ENCODE peak calls at places on chromosome 4, in nine cellular contexts. One of them, this sample, is unnamed.

GRCh38 chr4:105548483-105548882 is 3.9 kb upstream of the ARHGEF38 start:
- DNase-seq in OCI-LY7: no peak
- DNase-seq in HT-29: no peak
- DNase-seq in SW480: peak
- DNase-seq in neural crest cell: no peak
- DNase-seq in NCI-H146: no peak
- DNase-seq in stimulated activated CD4-positive, alpha-beta T cell treated with anti-CD3 and anti-CD28 coated beads, Interleukin-15, amount 100 ng/mL, for 1 hour: no peak
- DNase-seq in GM12892: no peak
- DNase-seq in stimulated activated CD8-positive, alpha-beta memory T cell treated with anti-CD3 and anti-CD28 coated beads, Interleukin-7, amount 100 ng/mL, for 4 hours: no peak
- DNase-seq in this sample: no peak

GRCh38 chr4:107977966-107978705 is 11.6 kb upstream of the HADH start:
- DNase-seq in NCI-H146: no peak
- DNase-seq in stimulated activated CD4-positive, alpha-beta T cell treated with anti-CD3 and anti-CD28 coated beads, Interleukin-15, amount 100 ng/mL, for 1 hour: no peak
- DNase-seq in HT-29: no peak
- DNase-seq in stimulated activated CD8-positive, alpha-beta memory T cell treated with anti-CD3 and anti-CD28 coated beads, Interleukin-7, amount 100 ng/mL, for 4 hours: no peak
- DNase-seq in OCI-LY7: no peak
- DNase-seq in neural crest cell: no peak
- DNase-seq in SW480: no peak
- DNase-seq in GM12892: no peak
- DNase-seq in this sample: no peak

GRCh38 chr4:109803924-109804571 is 2.2 kb upstream of the CFI start:
- DNase-seq in OCI-LY7: peak
- DNase-seq in stimulated activated CD4-positive, alpha-beta T cell treated with anti-CD3 and anti-CD28 coated beads, Interleukin-15, amount 100 ng/mL, for 1 hour: no peak
- DNase-seq in stimulated activated CD8-positive, alpha-beta memory T cell treated with anti-CD3 and anti-CD28 coated beads, Interleukin-7, amount 100 ng/mL, for 4 hours: no peak
- DNase-seq in GM12892: no peak
- DNase-seq in HT-29: peak
- DNase-seq in SW480: peak
- DNase-seq in neural crest cell: no peak
- DNase-seq in NCI-H146: peak
- DNase-seq in this sample: peak

GRCh38 chr4:17528526-17529165 is 13.7 kb downstream of the CLRN2 start:
- DNase-seq in neural crest cell: no peak
- DNase-seq in stimulated activated CD4-positive, alpha-beta T cell treated with anti-CD3 and anti-CD28 coated beads, Interleukin-15, amount 100 ng/mL, for 1 hour: no peak
- DNase-seq in GM12892: no peak
- DNase-seq in stimulated activated CD8-positive, alpha-beta memory T cell treated with anti-CD3 and anti-CD28 coated beads, Interleukin-7, amount 100 ng/mL, for 4 hours: no peak
- DNase-seq in SW480: no peak
- DNase-seq in OCI-LY7: no peak
- DNase-seq in NCI-H146: no peak
- DNase-seq in HT-29: no peak
- DNase-seq in this sample: no peak

GRCh38 chr4:101114936-101115372 is 232.4 kb downstream of the PPP3CA start:
- DNase-seq in stimulated activated CD4-positive, alpha-beta T cell treated with anti-CD3 and anti-CD28 coated beads, Interleukin-15, amount 100 ng/mL, for 1 hour: no peak
- DNase-seq in GM12892: no peak
- DNase-seq in HT-29: peak
- DNase-seq in SW480: peak
- DNase-seq in OCI-LY7: no peak
- DNase-seq in neural crest cell: peak
- DNase-seq in stimulated activated CD8-positive, alpha-beta memory T cell treated with anti-CD3 and anti-CD28 coated beads, Interleukin-7, amount 100 ng/mL, for 4 hours: no peak
- DNase-seq in NCI-H146: no peak
- DNase-seq in this sample: no peak

GRCh38 chr4:87274803-87275202 is 47.9 kb downstream of the HSD17B13 start:
- DNase-seq in OCI-LY7: no peak
- DNase-seq in stimulated activated CD8-positive, alpha-beta memory T cell treated with anti-CD3 and anti-CD28 coated beads, Interleukin-7, amount 100 ng/mL, for 4 hours: no peak
- DNase-seq in HT-29: no peak
- DNase-seq in GM12892: no peak
- DNase-seq in SW480: no peak
- DNase-seq in NCI-H146: no peak
- DNase-seq in stimulated activated CD4-positive, alpha-beta T cell treated with anti-CD3 and anti-CD28 coated beads, Interleukin-15, amount 100 ng/mL, for 1 hour: no peak
- DNase-seq in neural crest cell: no peak
- DNase-seq in this sample: no peak

GRCh38 chr4:99471896-99472295 is 36.8 kb upstream of the ADH7 start:
- DNase-seq in GM12892: no peak
- DNase-seq in NCI-H146: no peak
- DNase-seq in neural crest cell: no peak
- DNase-seq in stimulated activated CD8-positive, alpha-beta memory T cell treated with anti-CD3 and anti-CD28 coated beads, Interleukin-7, amount 100 ng/mL, for 4 hours: no peak
- DNase-seq in stimulated activated CD4-positive, alpha-beta T cell treated with anti-CD3 and anti-CD28 coated beads, Interleukin-15, amount 100 ng/mL, for 1 hour: no peak
- DNase-seq in OCI-LY7: no peak
- DNase-seq in SW480: no peak
- DNase-seq in HT-29: no peak
- DNase-seq in this sample: no peak

GRCh38 chr4:83644677-83645639 is 109.0 kb downstream of the GPAT3 start:
- DNase-seq in stimulated activated CD4-positive, alpha-beta T cell treated with anti-CD3 and anti-CD28 coated beads, Interleukin-15, amount 100 ng/mL, for 1 hour: no peak
- DNase-seq in GM12892: no peak
- DNase-seq in HT-29: peak
- DNase-seq in stimulated activated CD8-positive, alpha-beta memory T cell treated with anti-CD3 and anti-CD28 coated beads, Interleukin-7, amount 100 ng/mL, for 4 hours: peak
- DNase-seq in OCI-LY7: peak
- DNase-seq in SW480: peak
- DNase-seq in NCI-H146: peak
- DNase-seq in neural crest cell: peak
- DNase-seq in this sample: peak

GRCh38 chr4:77805802-77806201 is 13.4 kb downstream of the CNOT6L start:
- DNase-seq in GM12892: no peak
- DNase-seq in SW480: no peak
- DNase-seq in stimulated activated CD4-positive, alpha-beta T cell treated with anti-CD3 and anti-CD28 coated beads, Interleukin-15, amount 100 ng/mL, for 1 hour: no peak
- DNase-seq in neural crest cell: no peak
- DNase-seq in stimulated activated CD8-positive, alpha-beta memory T cell treated with anti-CD3 and anti-CD28 coated beads, Interleukin-7, amount 100 ng/mL, for 4 hours: no peak
- DNase-seq in HT-29: no peak
- DNase-seq in NCI-H146: no peak
- DNase-seq in OCI-LY7: no peak
- DNase-seq in this sample: no peak

This sample was measured in erythroblast.